ENCODE peak calls at places on chromosome 3, in nine cellular contexts. W is sciatic nerve; Y is foreskin melanocyte; N is substantia nigra; P is NCI-H1436 treated with DMSO at 0.1 percent for 48 hours; V is dermis blood vessel endothelial cell; D is mesothelial cell of epicardium; M is NCI-H2029; E is stimulated activated CD4-positive, alpha-beta T cell treated with anti-CD3 and anti-CD28 coated beads, Interleukin-2, amount 100 ng/mL, for 24 hours. B is an unnamed sample.

GRCh38 chr3:66413151-66413751 is 87.6 kb downstream of the LRIG1 start:
- DNase-seq in W (no peak), Y (no peak), N (no peak), P (no peak), V (no peak), D (no peak), M (no peak), E (no peak), B (no peak)

GRCh38 chr3:37456270-37456708 is 281.9 kb upstream of the LRRFIP2 start:
- DNase-seq in W (no peak), Y (peak), N (peak), P (no peak), V (no peak), D (no peak), M (no peak), E (no peak), B (peak)

GRCh38 chr3:117998071-117998470 is 1036.6 kb downstream of the IGSF11 start:
- DNase-seq in W (no peak), Y (no peak), N (no peak), P (no peak), V (no peak), D (no peak), M (no peak), E (no peak), B (no peak)

GRCh38 chr3:8769088-8769822 is at the start of gene OXTR:
- DNase-seq in W (peak), Y (peak), N (peak), P (no peak), V (peak), D (peak), M (peak), E (peak), B (no peak)

GRCh38 chr3:3906171-3906570 is 106.9 kb downstream of the LRRN1 start:
- DNase-seq in W (no peak), Y (no peak), N (no peak), P (no peak), V (no peak), D (no peak), M (no peak), E (no peak), B (peak)

GRCh38 chr3:27544372-27544865 is 60.2 kb upstream of the SLC4A7 start:
- DNase-seq in W (peak), Y (peak), N (no peak), P (no peak), V (peak), D (no peak), M (no peak), E (no peak), B (no peak)

GRCh38 chr3:150145659-150146058 is 175.0 kb upstream of the PFN2 start:
- DNase-seq in W (no peak), Y (no peak), N (no peak), P (no peak), V (no peak), D (no peak), M (no peak), E (no peak), B (no peak)

GRCh38 chr3:134594236-134594825 is 56.5 kb downstream of the KY start:
- DNase-seq in W (no peak), Y (no peak), N (no peak), P (peak), V (no peak), D (no peak), M (no peak), E (no peak), B (no peak)

GRCh38 chr3:82493858-82494257 is 732.4 kb upstream of the GBE1 start:
- DNase-seq in W (no peak), Y (no peak), N (no peak), P (no peak), V (no peak), D (no peak), M (no peak), E (no peak), B (no peak)